ENCODE peak calls at places on chromosomes 5 and 9, in five cellular contexts. W is transverse colon, Z is DND-41, B is psoas muscle, R is right lobe of liver. F is an unnamed sample. For H3K9me3, the result is how much of the 10 kb centered on the place peaks cover.

GRCh38 chr9:133429641-133430161 is 7.5 kb downstream of the ADAMTS13 start:
- DNase-seq in B (no peak), R (no peak), Z (no peak), W (peak), F (no peak)

GRCh38 chr5:76099286-76099702 is 16.1 kb downstream of the SV2C start:
- DNase-seq in B (no peak), R (no peak), W (no peak), Z (peak), F (no peak)

GRCh38 chr5:56838409-56839039 is 23.2 kb downstream of the MAP3K1 start:
- DNase-seq in W (no peak), B (no peak), Z (no peak), R (no peak), F (no peak)

GRCh38 chr5:102889033-102889432 is 133.9 kb downstream of the PAM start:
- DNase-seq in B (no peak), Z (no peak), W (no peak), R (no peak), F (no peak)

GRCh38 chr9:36161187-36161586 is 8.0 kb upstream of the CCIN start:
- DNase-seq in B (no peak), R (no peak), Z (no peak), W (no peak), F (no peak)

GRCh38 chr5:95697781-95698681 is 15.2 kb upstream of the SPATA9 start:
- DNase-seq in Z (no peak), R (no peak), W (no peak), B (no peak), F (no peak)

GRCh38 chr9:116687762-116688160 is 656 bp downstream of the TRIM32 start:
- DNase-seq in Z (peak), R (no peak), W (no peak), B (no peak), F (no peak)

GRCh38 chr5:42840279-42840678 is 28.6 kb upstream of the SELENOP start:
- DNase-seq in W (peak), B (peak), R (peak), Z (no peak), F (no peak)

GRCh38 chr9:81620009-81620405 is 69.3 kb downstream of the TLE1 start:
- DNase-seq in Z (peak), B (no peak), W (no peak), R (no peak), F (no peak)

GRCh38 chr5:172795401-172795977 is 24.5 kb upstream of the DUSP1 start:
- DNase-seq in R (peak), B (peak), W (peak), Z (no peak), F (no peak)

GRCh38 chr5:149150457-149150856 is 9.2 kb downstream of the ABLIM3 start:
- DNase-seq in B (no peak), W (no peak), Z (no peak), R (no peak), F (no peak)

GRCh38 chr5:151005975-151006576 is 14.3 kb upstream of the GPX3 start:
- DNase-seq in W (peak), R (peak), B (peak), Z (no peak), F (no peak)

GRCh38 chr5:98415663-98416062 is 357.8 kb upstream of the RGMB start:
- DNase-seq in Z (no peak), W (no peak), R (no peak), B (no peak), F (no peak)

GRCh38 chr9:27569406-27569805 is 3.9 kb downstream of the C9orf72 start:
- DNase-seq in R (no peak), W (no peak), Z (no peak), B (no peak), F (no peak)

GRCh38 chr5:111348659-111349058 is 124.5 kb downstream of the CAMK4 start:
- DNase-seq in Z (no peak), R (no peak), W (no peak), B (no peak), F (no peak)

GRCh38 chr5:39021413-39021812 is 52.8 kb downstream of the RICTOR start:
- DNase-seq in Z (no peak), B (no peak), W (no peak), R (no peak), F (no peak)

GRCh38 chr9:114869845-114870244 is 60.5 kb downstream of the TNFSF8 start:
- DNase-seq in R (no peak), W (peak), Z (peak), B (no peak), F (peak)

GRCh38 chr9:2771101-2771500 is 53.8 kb downstream of the KCNV2 start:
- DNase-seq in B (no peak), Z (no peak), W (no peak), R (no peak), F (no peak)

GRCh38 chr9:2765250-2765880 is 48.1 kb downstream of the KCNV2 start:
- DNase-seq in W (no peak), R (no peak), Z (peak), B (no peak), F (no peak)

GRCh38 chr9:2768330-2768729 is 51.0 kb downstream of the KCNV2 start:
- DNase-seq in Z (no peak), B (no peak), W (no peak), R (no peak), F (no peak)

GRCh38 chr9:2764371-2764770 is 47.1 kb downstream of the KCNV2 start:
- DNase-seq in B (no peak), R (no peak), W (no peak), Z (peak), F (no peak)

DNA sequence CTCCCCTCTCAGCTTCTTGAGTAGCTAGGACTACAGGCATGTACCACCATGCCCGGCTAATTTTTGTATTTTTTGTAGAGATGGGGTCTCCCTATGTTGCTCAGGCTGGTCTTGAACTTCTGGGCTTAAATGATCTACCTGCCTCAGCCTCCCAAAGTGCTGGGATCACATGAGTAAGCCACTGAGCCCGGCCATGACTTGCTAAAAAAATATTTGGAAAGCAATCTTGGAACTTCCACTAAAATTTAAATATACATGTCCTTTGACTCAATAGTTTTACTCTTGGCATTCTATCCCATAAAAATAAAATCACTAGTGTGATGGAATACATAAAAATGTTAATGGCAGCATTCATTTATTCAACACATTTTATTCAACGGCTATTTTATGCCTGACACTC is 50.5 kb downstream of the KCNV2 start:
- DNase-seq in R (no peak), B (no peak), W (no peak), Z (no peak), F (no peak)
- H3K27ac ChIP-seq in R (no peak), B (no peak), W (no peak), Z (no peak), F (no peak)

DNA sequence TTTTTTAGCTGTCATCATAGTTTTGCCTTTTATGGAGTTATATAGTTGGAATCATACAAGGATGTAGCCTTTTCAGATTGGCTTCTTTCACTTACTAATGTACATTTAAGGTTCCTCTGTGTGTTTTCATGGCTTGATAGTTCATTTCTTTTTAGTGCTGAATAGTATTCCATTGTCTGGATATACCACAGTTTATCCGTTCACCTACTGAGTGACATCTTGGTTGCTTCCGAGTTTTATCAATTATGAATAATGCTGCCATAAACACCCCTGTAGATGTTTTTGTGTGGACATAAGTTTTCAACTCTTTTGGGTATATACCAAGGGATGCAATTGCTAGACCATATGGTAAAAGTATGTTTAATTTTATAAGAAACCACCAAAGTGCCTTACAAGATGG is 136.3 kb downstream of the NR3C1 start:
- DNase-seq in Z (no peak), R (no peak), B (no peak), W (no peak), F (no peak)
- H3K9me3 ChIP-seq in Z (under half), R (under half), B (under half), W (under half), F (under half)

DNA sequence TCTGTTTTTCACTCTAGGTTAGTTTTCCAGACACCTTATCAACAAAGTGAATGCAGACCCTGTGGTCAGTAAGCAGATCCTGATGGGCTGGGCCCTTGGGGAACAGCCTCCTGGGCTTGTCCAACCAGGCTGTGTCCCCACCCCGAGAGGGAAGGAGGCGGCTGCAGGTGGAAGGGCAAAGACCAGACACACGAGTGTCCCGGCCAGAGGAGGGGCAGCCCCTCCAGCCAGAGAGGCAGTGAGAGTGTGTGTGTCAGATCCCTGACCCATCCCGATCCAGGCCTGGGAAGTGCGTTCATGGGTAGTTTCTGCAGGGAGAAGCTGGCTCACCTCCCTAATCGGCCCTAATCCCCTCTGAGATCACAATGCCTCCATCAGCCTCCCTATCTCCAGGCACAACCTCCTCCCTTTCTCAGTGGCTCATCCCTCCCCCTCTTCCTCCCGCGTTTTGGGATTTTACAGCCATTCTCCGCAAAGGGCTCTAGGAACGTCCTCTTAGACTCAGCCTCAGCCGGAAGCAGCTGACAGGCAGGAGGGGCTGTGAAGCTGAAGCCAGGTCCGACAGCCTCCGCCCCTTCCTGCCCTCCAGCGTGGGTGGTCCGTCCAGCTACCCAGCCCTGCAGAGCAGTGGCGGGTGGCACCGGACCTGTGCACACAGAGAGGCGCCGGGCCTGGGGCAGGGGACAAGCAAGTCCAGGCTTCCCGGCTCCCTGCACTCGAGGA is 9.7 kb downstream of the SLC12A7 start:
- DNase-seq in W (no peak), R (peak), Z (no peak), B (peak), F (no peak)
- H3K27ac ChIP-seq in W (peak), R (peak), Z (no peak), B (peak), F (peak)

GRCh38 chr5:77629553-77630245 is 8.8 kb downstream of the OTP start:
- DNase-seq in W (no peak), B (no peak), R (no peak), Z (no peak), F (no peak)
- H3K9me3 ChIP-seq in W (under half), B (under half), R (under half), Z (under half), F (under half)

F was measured in CD4-positive, alpha-beta T cell.